ENCODE peak calls at places on chromosomes 2 and 18, in nine cellular contexts. One of them, this sample, is unnamed.

GRCh38 chr2:25194576-25195122 is 26.3 kb upstream of the POMC start:
- DNase-seq in putamen: no peak
- DNase-seq in endothelial cell: no peak
- DNase-seq in posterior cingulate gyrus: no peak
- DNase-seq in psoas muscle: no peak
- DNase-seq in neural crest cell: no peak
- DNase-seq in H54: no peak
- DNase-seq in esophagus squamous epithelium: no peak
- DNase-seq in ELR: no peak
- DNase-seq in this sample: no peak

GRCh38 chr18:48680871-48681270 is 142.0 kb downstream of the CTIF start:
- DNase-seq in putamen: peak
- DNase-seq in endothelial cell: peak
- DNase-seq in posterior cingulate gyrus: no peak
- DNase-seq in psoas muscle: peak
- DNase-seq in neural crest cell: peak
- DNase-seq in H54: no peak
- DNase-seq in esophagus squamous epithelium: no peak
- DNase-seq in ELR: no peak
- DNase-seq in this sample: no peak

GRCh38 chr2:238484522-238485452 is 58.1 kb downstream of the ASB1 start:
- DNase-seq in putamen: no peak
- DNase-seq in endothelial cell: no peak
- DNase-seq in posterior cingulate gyrus: no peak
- DNase-seq in psoas muscle: no peak
- DNase-seq in neural crest cell: no peak
- DNase-seq in H54: no peak
- DNase-seq in esophagus squamous epithelium: no peak
- DNase-seq in ELR: peak
- DNase-seq in this sample: no peak

GRCh38 chr18:59718108-59719057 is 21.2 kb upstream of the CCBE1 start:
- DNase-seq in putamen: no peak
- DNase-seq in endothelial cell: no peak
- DNase-seq in posterior cingulate gyrus: no peak
- DNase-seq in psoas muscle: no peak
- DNase-seq in neural crest cell: no peak
- DNase-seq in H54: peak
- DNase-seq in esophagus squamous epithelium: no peak
- DNase-seq in ELR: peak
- DNase-seq in this sample: peak

GRCh38 chr2:170770008-170770303 is 222 bp upstream of the ERICH2 start:
- DNase-seq in putamen: no peak
- DNase-seq in endothelial cell: no peak
- DNase-seq in posterior cingulate gyrus: no peak
- DNase-seq in psoas muscle: no peak
- DNase-seq in neural crest cell: no peak
- DNase-seq in H54: no peak
- DNase-seq in esophagus squamous epithelium: no peak
- DNase-seq in ELR: no peak
- DNase-seq in this sample: no peak

GRCh38 chr2:133561045-133561852 is 7.0 kb downstream of the NCKAP5 start:
- DNase-seq in putamen: peak
- DNase-seq in endothelial cell: no peak
- DNase-seq in posterior cingulate gyrus: no peak
- DNase-seq in psoas muscle: no peak
- DNase-seq in neural crest cell: no peak
- DNase-seq in H54: no peak
- DNase-seq in esophagus squamous epithelium: no peak
- DNase-seq in ELR: peak
- DNase-seq in this sample: peak

GRCh38 chr2:144444418-144444817 is 75.5 kb downstream of the ZEB2 start:
- DNase-seq in putamen: no peak
- DNase-seq in endothelial cell: no peak
- DNase-seq in posterior cingulate gyrus: no peak
- DNase-seq in psoas muscle: no peak
- DNase-seq in neural crest cell: no peak
- DNase-seq in H54: no peak
- DNase-seq in esophagus squamous epithelium: no peak
- DNase-seq in ELR: no peak
- DNase-seq in this sample: no peak

GRCh38 chr2:175847128-175847527 is 154.9 kb downstream of the LNPK start:
- DNase-seq in putamen: no peak
- DNase-seq in endothelial cell: no peak
- DNase-seq in posterior cingulate gyrus: no peak
- DNase-seq in psoas muscle: no peak
- DNase-seq in neural crest cell: no peak
- DNase-seq in H54: no peak
- DNase-seq in esophagus squamous epithelium: no peak
- DNase-seq in ELR: no peak
- DNase-seq in this sample: no peak

GRCh38 chr2:204468689-204469429 is 76.4 kb upstream of the PARD3B start:
- DNase-seq in putamen: no peak
- DNase-seq in endothelial cell: no peak
- DNase-seq in posterior cingulate gyrus: no peak
- DNase-seq in psoas muscle: peak
- DNase-seq in neural crest cell: no peak
- DNase-seq in H54: no peak
- DNase-seq in esophagus squamous epithelium: no peak
- DNase-seq in ELR: peak
- DNase-seq in this sample: peak

GRCh38 chr2:96369186-96369585 is 33.6 kb downstream of the NCAPH start:
- DNase-seq in putamen: peak
- DNase-seq in endothelial cell: no peak
- DNase-seq in posterior cingulate gyrus: no peak
- DNase-seq in psoas muscle: no peak
- DNase-seq in neural crest cell: no peak
- DNase-seq in H54: no peak
- DNase-seq in esophagus squamous epithelium: no peak
- DNase-seq in ELR: no peak
- DNase-seq in this sample: no peak

GRCh38 chr2:27798948-27799645 is 27.6 kb downstream of the MRPL33 start:
- DNase-seq in putamen: peak
- DNase-seq in endothelial cell: no peak
- DNase-seq in posterior cingulate gyrus: peak
- DNase-seq in psoas muscle: peak
- DNase-seq in neural crest cell: no peak
- DNase-seq in H54: peak
- DNase-seq in esophagus squamous epithelium: no peak
- DNase-seq in ELR: peak
- DNase-seq in this sample: peak